ENCODE peak calls at places on chromosomes 16 and 17, in nine cellular contexts. R is AG09319, B is NCI-H82, I is nucleus accumbens, F is GDM1, V is HS-5, U is globus pallidus, P is hippocampal formation, E is heart left ventricle. Q is an unnamed sample.

GRCh38 chr16:27718767-27719445 is 169.0 kb downstream of the KATNIP start:
- DNase-seq in B (peak), U (peak), R (no peak), F (no peak), P (peak), V (no peak), I (peak), E (peak), Q (no peak)

GRCh38 chr16:10655415-10655977 is 39.2 kb downstream of the TEKT5 start:
- DNase-seq in E (no peak), P (no peak), F (no peak), R (no peak), I (no peak), B (no peak), U (no peak), V (no peak), Q (no peak)

GRCh38 chr17:4728124-4728523 is 3.1 kb upstream of the MED11 start:
- DNase-seq in V (no peak), P (no peak), R (no peak), B (no peak), F (no peak), I (no peak), U (no peak), E (no peak), Q (no peak)

GRCh38 chr17:72726936-72727335 is 365.6 kb downstream of the SLC39A11 start:
- DNase-seq in U (no peak), P (no peak), V (no peak), I (no peak), B (no peak), R (no peak), F (peak), E (no peak), Q (no peak)

GRCh38 chr17:79155701-79156100 is 81.1 kb downstream of the ENGASE start:
- DNase-seq in U (no peak), R (no peak), E (no peak), V (no peak), F (no peak), I (no peak), P (no peak), B (no peak), Q (no peak)

GRCh38 chr16:57401943-57402640 is 2.5 kb upstream of the CCL17 start:
- DNase-seq in E (no peak), R (no peak), B (no peak), I (no peak), P (no peak), F (no peak), U (no peak), V (no peak), Q (no peak)

GRCh38 chr16:49281843-49282642 is 405 bp upstream of the CBLN1 start:
- DNase-seq in I (peak), B (peak), V (no peak), R (no peak), U (peak), P (peak), E (peak), F (peak), Q (peak)

GRCh38 chr16:86039606-86040005 is 140.6 kb downstream of the IRF8 start:
- DNase-seq in F (no peak), V (no peak), B (no peak), U (no peak), R (no peak), P (no peak), I (no peak), E (no peak), Q (no peak)

GRCh38 chr16:81495321-81496234 is 51.0 kb downstream of the CMIP start:
- DNase-seq in U (no peak), F (peak), I (no peak), P (no peak), R (no peak), B (no peak), E (peak), V (no peak), Q (no peak)

GRCh38 chr17:48728232-48729231 is at the start of gene HOXB13:
- DNase-seq in P (no peak), B (peak), I (no peak), F (no peak), V (peak), R (no peak), U (no peak), E (no peak), Q (peak)

GRCh38 chr17:7560172-7561027 is 1.3 kb upstream of the SENP3 start:
- DNase-seq in E (peak), U (no peak), F (no peak), B (peak), P (no peak), R (no peak), I (no peak), V (no peak), Q (no peak)

GRCh38 chr17:78746263-78746948 is 35.7 kb downstream of the CYTH1 start:
- DNase-seq in P (no peak), E (no peak), V (no peak), B (no peak), U (no peak), I (no peak), R (no peak), F (no peak), Q (no peak)

GRCh38 chr16:87818533-87819161 is 50.7 kb downstream of the SLC7A5 start:
- DNase-seq in B (no peak), E (no peak), F (no peak), R (no peak), P (no peak), U (no peak), V (no peak), I (no peak), Q (no peak)

GRCh38 chr17:65018612-65019290 is 37.8 kb downstream of the GNA13 start:
- DNase-seq in E (no peak), I (no peak), P (no peak), V (no peak), U (no peak), F (no peak), B (no peak), R (no peak), Q (no peak)

GRCh38 chr16:78045865-78046581 is 23.7 kb downstream of the CLEC3A start:
- DNase-seq in F (no peak), P (peak), V (no peak), E (peak), I (peak), R (no peak), U (peak), B (no peak), Q (peak)

GRCh38 chr16:29852654-29853053 is 10.4 kb downstream of the CDIPT start:
- DNase-seq in P (no peak), U (no peak), E (no peak), F (no peak), B (no peak), V (no peak), R (peak), I (no peak), Q (no peak)

GRCh38 chr16:4200781-4201137 is 41.1 kb downstream of the SRL start:
- DNase-seq in E (no peak), U (no peak), B (no peak), I (no peak), V (peak), P (no peak), R (no peak), F (no peak), Q (no peak)

GRCh38 chr17:8695916-8696415 is 48.7 kb downstream of the CCDC42 start:
- DNase-seq in B (no peak), F (no peak), E (no peak), U (no peak), R (no peak), V (no peak), P (no peak), I (no peak), Q (no peak)

GRCh38 chr16:68960910-68961309 is 117.6 kb downstream of the TANGO6 start:
- DNase-seq in B (no peak), U (no peak), P (no peak), E (no peak), F (no peak), V (no peak), I (no peak), R (no peak), Q (no peak)

GRCh38 chr17:81833160-81833920 is at the start of gene MCRIP1:
- DNase-seq in V (peak), B (peak), E (peak), P (peak), U (peak), F (peak), I (peak), R (peak), Q (peak)

GRCh38 chr17:66967867-66968543 is 3.5 kb downstream of the CACNG4 start:
- DNase-seq in F (no peak), P (no peak), E (peak), U (no peak), B (no peak), I (no peak), V (no peak), R (no peak), Q (no peak)